ENCODE peak calls at places on chromosome 11, in five cellular contexts. F, Y, L, E and B are unnamed samples.

GRCh38 chr11:76322593-76323341 is 58.2 kb downstream of the THAP12 start:
- DNase-seq in F (no peak), Y (no peak), L (no peak), E (no peak), B (no peak)

GRCh38 chr11:122180435-122180834 is 64.4 kb upstream of the BLID start:
- DNase-seq in F (no peak), Y (no peak), L (no peak), E (no peak), B (peak; percentile 76)

GRCh38 chr11:124643605-124644425 is 21.2 kb downstream of the TBRG1 start:
- DNase-seq in F (no peak), Y (no peak), L (no peak), E (no peak), B (peak; percentile 5)

GRCh38 chr11:2886191-2886894 is 768 bp upstream of the CDKN1C start:
- DNase-seq in F (no peak), Y (peak; percentile 86), L (no peak), E (no peak), B (no peak)

GRCh38 chr11:22786475-22786874 is 43.1 kb downstream of the SVIP start:
- DNase-seq in F (no peak), Y (no peak), L (no peak), E (no peak), B (no peak)

GRCh38 chr11:106794058-106794457 is 224.2 kb downstream of the GUCY1A2 start:
- DNase-seq in F (no peak), Y (no peak), L (no peak), E (no peak), B (no peak)

GRCh38 chr11:2853997-2854560 is 31.5 kb downstream of the CDKN1C start:
- DNase-seq in F (no peak), Y (no peak), L (no peak), E (no peak), B (no peak)

GRCh38 chr11:9625158-9625557 is 38.7 kb upstream of the SWAP70 start:
- DNase-seq in F (no peak), Y (peak; percentile 26), L (no peak), E (no peak), B (no peak)

GRCh38 chr11:71452354-71453020 is 516 bp upstream of the NADSYN1 start:
- DNase-seq in F (no peak), Y (no peak), L (peak; percentile 76), E (peak; percentile 86), B (no peak)

GRCh38 chr11:12135185-12135584 is 24.8 kb downstream of the MICAL2 start:
- DNase-seq in F (no peak), Y (no peak), L (no peak), E (no peak), B (no peak)
- H3K4me1 ChIP-seq in F (peaks cover 36% of the 10 kb centered on the region), Y (peaks cover 17% of the 10 kb centered on the region), L (no peaks in the 10 kb centered on the region), E (no peaks in the 10 kb centered on the region), B (peaks cover 33% of the 10 kb centered on the region)

DNA sequence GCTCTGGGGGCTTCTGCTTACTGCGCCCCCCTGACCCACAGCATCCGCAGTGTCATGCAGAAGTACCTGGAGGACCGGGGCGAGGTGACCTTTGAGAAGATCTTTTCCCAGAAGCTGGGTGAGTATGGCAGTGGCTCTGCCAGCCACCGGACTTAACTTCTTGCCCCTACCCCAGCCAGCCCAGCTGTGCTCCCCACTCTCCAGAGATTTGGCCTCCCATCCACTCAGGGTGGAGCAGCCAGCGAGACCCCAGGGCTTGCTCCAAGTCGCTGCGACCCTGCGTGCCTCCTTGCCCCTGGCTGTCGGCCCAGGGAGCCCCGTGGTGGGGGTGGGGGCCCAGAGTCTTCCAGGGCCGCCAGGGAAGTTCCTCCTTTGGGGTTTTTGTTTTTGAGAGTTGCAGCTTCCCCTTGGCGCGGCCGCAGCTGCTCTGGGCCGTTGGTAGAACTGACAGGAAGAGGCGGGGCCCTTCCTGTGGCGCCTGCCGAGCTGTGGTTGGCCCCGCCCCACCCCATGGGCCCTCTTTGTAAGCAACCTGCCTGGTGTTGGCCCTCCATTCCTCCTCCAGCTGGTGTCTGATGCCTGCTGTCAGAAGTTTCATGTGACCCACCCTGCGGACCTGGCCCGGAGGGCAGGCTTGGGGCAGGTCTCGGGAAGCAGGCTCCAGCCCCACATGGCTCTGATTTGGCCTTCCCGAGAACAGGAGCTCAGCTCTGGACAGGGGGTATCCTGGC is 11.1 kb downstream of the GRK2 start:
- DNase-seq in F (no peak), Y (peak; percentile 89), L (peak; percentile 83), E (peak; percentile 98), B (peak; percentile 94)
- H3K4me3 ChIP-seq in F (peak overlapping the region; percentile 39), Y (no peak overlapping the region), L (no peak overlapping the region), E (peak overlapping the region; percentile 33), B (peak overlapping the region; percentile 22)

DNA sequence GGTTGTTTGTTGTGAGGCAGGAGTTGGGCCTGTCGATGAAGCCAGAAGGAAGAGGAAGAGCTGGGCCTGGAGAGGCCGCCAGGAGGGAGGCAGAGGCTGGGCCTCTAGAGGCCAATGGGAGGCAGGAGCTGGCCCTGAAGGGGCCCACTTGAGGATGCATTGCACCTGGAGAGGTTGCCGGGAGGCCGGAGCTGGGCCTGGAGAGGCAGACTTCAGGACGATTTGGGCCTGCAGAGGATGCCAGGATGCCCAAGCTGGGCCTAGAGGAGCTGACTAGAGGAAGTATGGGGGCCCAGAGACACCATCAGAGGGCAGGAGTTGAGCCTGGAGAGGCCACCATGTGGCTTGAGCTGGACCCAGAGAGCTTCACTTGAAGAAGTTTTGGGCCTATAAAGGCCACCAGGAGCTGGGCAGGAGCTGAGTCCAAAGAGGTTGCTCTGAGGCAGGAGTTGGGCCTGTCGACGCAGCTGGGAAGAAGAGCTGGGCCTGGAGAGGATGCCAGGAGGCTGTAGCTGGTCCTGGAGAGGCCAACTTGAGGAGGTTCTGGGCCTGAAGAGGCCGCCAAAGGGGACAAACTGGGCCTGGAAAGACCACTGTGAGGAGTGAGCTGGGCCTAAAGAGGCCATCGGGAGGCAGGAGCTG is 39.0 kb downstream of the OR4C45 start:
- DNase-seq in F (no peak), Y (no peak), L (no peak), E (no peak), B (no peak)
- H3K9me3 ChIP-seq in F (no peaks in the 10 kb centered on the region), Y (peaks cover 43% of the 10 kb centered on the region), L (no peaks in the 10 kb centered on the region), E (no peaks in the 10 kb centered on the region), B (peaks cover 5% of the 10 kb centered on the region)

GRCh38 chr11:113114452-113115027 is 153.3 kb downstream of the NCAM1 start:
- DNase-seq in F (no peak), Y (peak; percentile 87), L (peak; percentile 52), E (peak; percentile 55), B (peak; percentile 53)

GRCh38 chr11:113111156-113111555 is 149.9 kb downstream of the NCAM1 start:
- DNase-seq in F (no peak), Y (no peak), L (no peak), E (no peak), B (no peak)

GRCh38 chr11:113110046-113110445 is 148.8 kb downstream of the NCAM1 start:
- DNase-seq in F (no peak), Y (no peak), L (no peak), E (no peak), B (no peak)

GRCh38 chr11:113118104-113118503 is 156.9 kb downstream of the NCAM1 start:
- DNase-seq in F (no peak), Y (no peak), L (no peak), E (no peak), B (no peak)

GRCh38 chr11:113113801-113114451 is 152.7 kb downstream of the NCAM1 start:
- DNase-seq in F (no peak), Y (no peak), L (no peak), E (no peak), B (no peak)
- H3K4me1 ChIP-seq in F (peaks cover 3% of the 10 kb centered on the region), Y (no peaks in the 10 kb centered on the region), L (no peaks in the 10 kb centered on the region), E (no peaks in the 10 kb centered on the region), B (peaks cover under 1% of the 10 kb centered on the region)

GRCh38 chr11:115759622-115760527 is 255.7 kb upstream of the CADM1 start:
- DNase-seq in F (no peak), Y (peak; percentile 80), L (no peak), E (no peak), B (no peak)
- H3K4me3 ChIP-seq in F (peak overlapping the region; percentile 60), Y (peak overlapping the region; percentile 71), L (peak overlapping the region; percentile 67), E (peak overlapping the region; percentile 37), B (peak overlapping the region; percentile 42)

DNA sequence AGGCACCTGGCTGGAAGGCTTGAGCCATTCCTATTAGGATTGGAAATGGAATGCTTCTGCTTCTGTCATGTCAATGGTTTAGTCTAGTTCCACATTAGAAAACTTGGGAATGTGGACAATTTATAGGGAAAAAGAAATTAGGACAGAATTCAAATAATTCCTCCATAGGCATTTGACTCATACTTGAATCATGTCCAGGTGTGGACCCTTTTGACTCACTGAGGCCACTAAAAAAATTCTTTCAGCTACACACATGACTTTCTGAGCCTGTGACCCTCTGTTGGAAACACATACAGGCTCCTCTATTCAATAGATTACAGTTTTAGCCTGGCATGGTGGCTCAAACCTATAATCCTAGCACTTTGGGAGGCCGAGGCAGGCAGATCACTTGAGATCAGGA is 100.5 kb downstream of the RASSF10 start:
- DNase-seq in F (no peak), Y (no peak), L (no peak), E (no peak), B (no peak)
- H3K9me3 ChIP-seq in F (no peaks in the 10 kb centered on the region), Y (peaks cover 21% of the 10 kb centered on the region), L (no peaks in the 10 kb centered on the region), E (no peaks in the 10 kb centered on the region), B (no peaks in the 10 kb centered on the region)

GRCh38 chr11:94151903-94152677 is 23.4 kb downstream of the PANX1 start:
- DNase-seq in F (peak; percentile 74), Y (peak; percentile 74), L (no peak), E (no peak), B (no peak)

GRCh38 chr11:94149435-94149834 is 20.8 kb downstream of the PANX1 start:
- DNase-seq in F (peak; percentile 25), Y (no peak), L (no peak), E (no peak), B (no peak)

GRCh38 chr11:94151311-94151710 is 22.7 kb downstream of the PANX1 start:
- DNase-seq in F (no peak), Y (no peak), L (no peak), E (no peak), B (no peak)

GRCh38 chr11:94150056-94150455 is 21.4 kb downstream of the PANX1 start:
- DNase-seq in F (peak; percentile 62), Y (no peak), L (no peak), E (no peak), B (no peak)

GRCh38 chr11:94150704-94151103 is 22.1 kb downstream of the PANX1 start:
- DNase-seq in F (peak; percentile 69), Y (no peak), L (no peak), E (no peak), B (no peak)
- H3K4me1 ChIP-seq in F (peaks cover 90% of the 10 kb centered on the region), Y (peaks cover 12% of the 10 kb centered on the region), L (peaks cover 2% of the 10 kb centered on the region), E (peaks cover 4% of the 10 kb centered on the region), B (peaks cover 16% of the 10 kb centered on the region)

GRCh38 chr11:101717621-101718020 is 133.8 kb upstream of the TRPC6 start:
- DNase-seq in F (no peak), Y (no peak), L (no peak), E (no peak), B (no peak)

GRCh38 chr11:101721270-101721669 is 137.5 kb upstream of the TRPC6 start:
- DNase-seq in F (no peak), Y (no peak), L (no peak), E (no peak), B (no peak)

GRCh38 chr11:101715281-101715680 is 131.5 kb upstream of the TRPC6 start:
- DNase-seq in F (no peak), Y (no peak), L (no peak), E (no peak), B (no peak)

GRCh38 chr11:101723371-101723770 is 139.6 kb upstream of the TRPC6 start:
- DNase-seq in F (no peak), Y (no peak), L (no peak), E (no peak), B (no peak)

DNA sequence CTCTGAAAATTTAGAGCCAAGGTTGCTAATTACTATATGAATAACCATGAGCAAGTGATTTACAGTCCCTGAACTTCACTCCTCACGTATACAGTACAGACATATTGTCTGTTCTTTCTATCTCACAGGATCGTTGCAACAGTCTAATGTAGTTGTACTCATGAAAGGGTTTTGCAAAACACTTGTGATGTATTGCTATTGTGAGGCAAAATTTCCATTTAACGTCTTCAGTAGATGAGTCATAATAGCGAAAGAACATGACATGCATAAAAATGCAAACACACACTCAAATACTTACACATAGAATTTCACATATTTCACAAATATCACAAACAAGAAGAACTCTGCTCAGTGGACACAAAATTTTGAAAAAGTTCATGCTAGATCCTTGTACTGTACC is 134.6 kb upstream of the TRPC6 start:
- DNase-seq in F (no peak), Y (no peak), L (no peak), E (no peak), B (no peak)
- H3K4me3 ChIP-seq in F (no peak overlapping the region), Y (no peak overlapping the region), L (no peak overlapping the region), E (no peak overlapping the region), B (no peak overlapping the region)